ENCODE peak calls at places on chromosomes 7 and 10, in four cellular contexts. One of them, this sample, is unnamed.

GRCh38 chr10:97518601-97519043 is 19.9 kb downstream of the UBTD1 start:
- DNase-seq in lower lobe of right lung: no peak
- DNase-seq in PC-9: no peak
- DNase-seq in gastrocnemius medialis: no peak
- DNase-seq in this sample: no peak

GRCh38 chr7:84914598-84914997 is 272.3 kb downstream of the SEMA3D start:
- DNase-seq in lower lobe of right lung: no peak
- DNase-seq in gastrocnemius medialis: no peak
- DNase-seq in PC-9: no peak
- DNase-seq in this sample: no peak

GRCh38 chr7:98215561-98216495 is 4.6 kb downstream of the BHLHA15 start:
- DNase-seq in PC-9: no peak
- DNase-seq in gastrocnemius medialis: no peak
- DNase-seq in lower lobe of right lung: peak; percentile 32
- DNase-seq in this sample: no peak

GRCh38 chr10:52004342-52004949 is 305.1 kb upstream of the CSTF2T start:
- DNase-seq in gastrocnemius medialis: no peak
- DNase-seq in lower lobe of right lung: no peak
- DNase-seq in PC-9: no peak
- DNase-seq in this sample: no peak

GRCh38 chr10:31401287-31401686 is 82.3 kb downstream of the ZEB1 start:
- DNase-seq in PC-9: peak; percentile 19
- DNase-seq in gastrocnemius medialis: peak; percentile 57
- DNase-seq in lower lobe of right lung: no peak
- DNase-seq in this sample: no peak

GRCh38 chr7:27167170-27167505 is 1.8 kb upstream of the HOXA9 start:
- DNase-seq in lower lobe of right lung: peak; percentile 48
- DNase-seq in PC-9: no peak
- DNase-seq in gastrocnemius medialis: no peak
- DNase-seq in this sample: no peak

GRCh38 chr10:6033954-6034353 is 28.2 kb downstream of the IL2RA start:
- DNase-seq in lower lobe of right lung: no peak
- DNase-seq in gastrocnemius medialis: no peak
- DNase-seq in PC-9: no peak
- DNase-seq in this sample: peak; percentile 53

GRCh38 chr7:45136106-45137060 is 21.2 kb upstream of the RAMP3 start:
- DNase-seq in gastrocnemius medialis: peak; percentile 26
- DNase-seq in lower lobe of right lung: no peak
- DNase-seq in PC-9: peak; percentile 63
- DNase-seq in this sample: no peak

GRCh38 chr10:82252081-82252480 is 377.1 kb downstream of the NRG3 start:
- DNase-seq in lower lobe of right lung: no peak
- DNase-seq in gastrocnemius medialis: no peak
- DNase-seq in PC-9: no peak
- DNase-seq in this sample: no peak

GRCh38 chr10:33211123-33211878 is 123.2 kb downstream of the NRP1 start:
- DNase-seq in PC-9: no peak
- DNase-seq in gastrocnemius medialis: no peak
- DNase-seq in lower lobe of right lung: no peak
- DNase-seq in this sample: peak; percentile 17

GRCh38 chr7:87528733-87529132 is 53.3 kb upstream of the ABCB4 start:
- DNase-seq in gastrocnemius medialis: no peak
- DNase-seq in lower lobe of right lung: no peak
- DNase-seq in PC-9: no peak
- DNase-seq in this sample: no peak

GRCh38 chr7:128444242-128444641 is 11.4 kb upstream of the HILPDA start:
- DNase-seq in PC-9: no peak
- DNase-seq in gastrocnemius medialis: no peak
- DNase-seq in lower lobe of right lung: no peak
- DNase-seq in this sample: no peak

GRCh38 chr7:21191317-21192073 is 236.4 kb upstream of the SP4 start:
- DNase-seq in PC-9: no peak
- DNase-seq in gastrocnemius medialis: no peak
- DNase-seq in lower lobe of right lung: no peak
- DNase-seq in this sample: no peak

GRCh38 chr7:129665013-129665401 is 53.5 kb downstream of the NRF1 start:
- DNase-seq in gastrocnemius medialis: no peak
- DNase-seq in PC-9: peak; percentile 83
- DNase-seq in lower lobe of right lung: no peak
- DNase-seq in this sample: no peak

GRCh38 chr7:88101769-88102168 is 118.1 kb downstream of the SRI start:
- DNase-seq in gastrocnemius medialis: no peak
- DNase-seq in PC-9: no peak
- DNase-seq in lower lobe of right lung: no peak
- DNase-seq in this sample: no peak

GRCh38 chr7:23022258-23022745 is 8.4 kb upstream of the HYCC1 start:
- DNase-seq in PC-9: no peak
- DNase-seq in lower lobe of right lung: no peak
- DNase-seq in gastrocnemius medialis: no peak
- DNase-seq in this sample: no peak

GRCh38 chr7:15016726-15017125 is 114.2 kb upstream of the DGKB start:
- DNase-seq in lower lobe of right lung: no peak
- DNase-seq in gastrocnemius medialis: no peak
- DNase-seq in PC-9: peak; percentile 44
- DNase-seq in this sample: no peak

GRCh38 chr10:22434521-22434920 is 89.2 kb downstream of the SPAG6 start:
- DNase-seq in PC-9: no peak
- DNase-seq in gastrocnemius medialis: no peak
- DNase-seq in lower lobe of right lung: no peak
- DNase-seq in this sample: no peak

GRCh38 chr10:62814901-62815372 is 1.2 kb downstream of the EGR2 start:
- DNase-seq in lower lobe of right lung: peak; percentile 49
- DNase-seq in PC-9: no peak
- DNase-seq in gastrocnemius medialis: no peak
- DNase-seq in this sample: no peak

GRCh38 chr10:31867646-31868045 is 61.0 kb downstream of the ARHGAP12 start:
- DNase-seq in gastrocnemius medialis: no peak
- DNase-seq in PC-9: no peak
- DNase-seq in lower lobe of right lung: no peak
- DNase-seq in this sample: no peak

GRCh38 chr7:121529003-121529402 is 132.9 kb upstream of the FAM3C start:
- DNase-seq in PC-9: no peak
- DNase-seq in gastrocnemius medialis: no peak
- DNase-seq in lower lobe of right lung: no peak
- DNase-seq in this sample: no peak

GRCh38 chr7:79681454-79681853 is 228.0 kb upstream of the MAGI2 start:
- DNase-seq in PC-9: no peak
- DNase-seq in lower lobe of right lung: no peak
- DNase-seq in gastrocnemius medialis: no peak
- DNase-seq in this sample: no peak

GRCh38 chr10:97782455-97783228 is 10.8 kb upstream of the SFRP5 start:
- DNase-seq in gastrocnemius medialis: peak; percentile 24
- DNase-seq in lower lobe of right lung: no peak
- DNase-seq in PC-9: no peak
- DNase-seq in this sample: no peak

GRCh38 chr10:124290095-124290795 is 128.5 kb downstream of the OAT start:
- DNase-seq in PC-9: no peak
- DNase-seq in gastrocnemius medialis: no peak
- DNase-seq in lower lobe of right lung: no peak
- DNase-seq in this sample: no peak

GRCh38 chr7:155220881-155221280 is 76.8 kb upstream of the INSIG1 start:
- DNase-seq in PC-9: no peak
- DNase-seq in lower lobe of right lung: no peak
- DNase-seq in gastrocnemius medialis: no peak
- DNase-seq in this sample: no peak

GRCh38 chr10:78757542-78757941 is 311.2 kb upstream of the ZMIZ1 start:
- DNase-seq in gastrocnemius medialis: no peak
- DNase-seq in lower lobe of right lung: no peak
- DNase-seq in PC-9: no peak
- DNase-seq in this sample: no peak

GRCh38 chr10:14822879-14823755 is 14.7 kb downstream of the CDNF start:
- DNase-seq in lower lobe of right lung: no peak
- DNase-seq in PC-9: peak; percentile 37
- DNase-seq in gastrocnemius medialis: no peak
- DNase-seq in this sample: no peak

GRCh38 chr10:62514079-62514693 is 140.0 kb downstream of the ZNF365 start:
- DNase-seq in PC-9: no peak
- DNase-seq in lower lobe of right lung: no peak
- DNase-seq in gastrocnemius medialis: no peak
- DNase-seq in this sample: no peak

GRCh38 chr10:116888380-116889055 is 39.2 kb downstream of the ENO4 start:
- DNase-seq in gastrocnemius medialis: peak; percentile 20
- DNase-seq in lower lobe of right lung: peak; percentile 59
- DNase-seq in PC-9: peak; percentile 63
- DNase-seq in this sample: no peak

GRCh38 chr10:45404087-45404769 is 30.2 kb downstream of the ALOX5 start:
- DNase-seq in PC-9: no peak
- DNase-seq in gastrocnemius medialis: no peak
- DNase-seq in lower lobe of right lung: peak; percentile 69
- DNase-seq in this sample: no peak

DNA sequence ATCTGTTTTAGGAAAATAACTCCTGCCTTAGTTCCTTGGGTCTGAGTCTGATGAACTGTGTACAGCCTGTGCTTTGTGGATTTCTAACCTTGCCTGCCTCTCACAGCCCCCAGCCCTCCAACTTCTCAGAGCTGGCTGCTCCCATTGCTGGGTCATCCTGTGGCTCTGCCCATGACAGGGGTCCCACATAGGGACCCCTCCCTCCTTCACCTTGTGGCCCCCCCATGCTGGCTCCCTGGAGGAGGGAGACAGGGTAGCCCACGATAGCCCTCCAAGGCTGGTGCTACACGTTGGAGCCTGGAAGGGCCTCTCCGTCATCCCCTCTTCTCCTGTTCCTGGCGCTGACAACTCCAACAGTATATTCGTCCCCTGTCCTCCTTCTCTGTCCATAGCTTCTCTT is 2.8 kb upstream of the DENND2A start:
- DNase-seq in lower lobe of right lung: no peak
- DNase-seq in gastrocnemius medialis: no peak
- DNase-seq in PC-9: no peak
- DNase-seq in this sample: no peak
- H3K27ac ChIP-seq in lower lobe of right lung: no peak overlapping the region
- H3K27ac ChIP-seq in gastrocnemius medialis: no peak overlapping the region
- H3K27ac ChIP-seq in PC-9: no peak overlapping the region
- H3K27ac ChIP-seq in this sample: no peak overlapping the region

GRCh38 chr10:95329296-95329695 is 38.5 kb upstream of the PDLIM1 start:
- DNase-seq in lower lobe of right lung: no peak
- DNase-seq in gastrocnemius medialis: no peak
- DNase-seq in PC-9: no peak
- DNase-seq in this sample: no peak
- H3K4me1 ChIP-seq in lower lobe of right lung: peaks cover 30% of the 10 kb centered on the region
- H3K4me1 ChIP-seq in gastrocnemius medialis: peaks cover 78% of the 10 kb centered on the region
- H3K4me1 ChIP-seq in PC-9: peaks cover 19% of the 10 kb centered on the region
- H3K4me1 ChIP-seq in this sample: no peaks in the 10 kb centered on the region

GRCh38 chr10:17141504-17142229 is 12.1 kb upstream of the CUBN start:
- DNase-seq in gastrocnemius medialis: no peak
- DNase-seq in PC-9: no peak
- DNase-seq in lower lobe of right lung: no peak
- DNase-seq in this sample: no peak

GRCh38 chr10:17144757-17145156 is 15.1 kb upstream of the CUBN start:
- DNase-seq in PC-9: no peak
- DNase-seq in gastrocnemius medialis: no peak
- DNase-seq in lower lobe of right lung: no peak
- DNase-seq in this sample: no peak

GRCh38 chr10:17143055-17143690 is 13.6 kb upstream of the CUBN start:
- DNase-seq in lower lobe of right lung: no peak
- DNase-seq in gastrocnemius medialis: no peak
- DNase-seq in PC-9: no peak
- DNase-seq in this sample: no peak

GRCh38 chr10:17145239-17145638 is 15.6 kb upstream of the CUBN start:
- DNase-seq in PC-9: no peak
- DNase-seq in gastrocnemius medialis: no peak
- DNase-seq in lower lobe of right lung: no peak
- DNase-seq in this sample: no peak

GRCh38 chr10:17144032-17144431 is 14.4 kb upstream of the CUBN start:
- DNase-seq in PC-9: no peak
- DNase-seq in gastrocnemius medialis: no peak
- DNase-seq in lower lobe of right lung: no peak
- DNase-seq in this sample: no peak
- H3K27ac ChIP-seq in PC-9: no peak overlapping the region
- H3K27ac ChIP-seq in gastrocnemius medialis: no peak overlapping the region
- H3K27ac ChIP-seq in lower lobe of right lung: no peak overlapping the region
- H3K27ac ChIP-seq in this sample: no peak overlapping the region

GRCh38 chr10:72259491-72260214 is 14.1 kb upstream of the DDIT4 start:
- DNase-seq in PC-9: no peak
- DNase-seq in gastrocnemius medialis: no peak
- DNase-seq in lower lobe of right lung: no peak
- DNase-seq in this sample: no peak
- H3K4me1 ChIP-seq in PC-9: peaks cover 69% of the 10 kb centered on the region
- H3K4me1 ChIP-seq in gastrocnemius medialis: peaks cover 61% of the 10 kb centered on the region
- H3K4me1 ChIP-seq in lower lobe of right lung: peaks cover 80% of the 10 kb centered on the region
- H3K4me1 ChIP-seq in this sample: peaks cover 85% of the 10 kb centered on the region

This sample was measured in tibial nerve.